ENCODE peak calls at places on chromosomes 6 and 20, in seven cellular contexts. T is substantia nigra; H is EL; O is ovary; A is activated CD4-positive, alpha-beta T cell treated with anti-CD3 and anti-CD28 coated beads, Interleukin-2, amount 50 U/mL, for 4 hours; D is lung; Z is AG20443. C is an unnamed sample.

GRCh38 chr6:85458782-85459181 is 8.9 kb downstream of the NT5E start:
- DNase-seq in T (no peak), H (no peak), O (no peak), A (no peak), D (no peak), Z (no peak), C (no peak)

GRCh38 chr6:136647363-136647763 is 97.1 kb upstream of the MAP7 start:
- DNase-seq in T (no peak), H (peak), O (no peak), A (peak), D (no peak), Z (peak), C (peak)

GRCh38 chr6:17886891-17887290 is 100.5 kb downstream of the KIF13A start:
- DNase-seq in T (no peak), H (no peak), O (no peak), A (no peak), D (no peak), Z (peak), C (peak)

GRCh38 chr20:48748556-48748955 is 79.2 kb downstream of the PREX1 start:
- DNase-seq in T (no peak), H (no peak), O (no peak), A (no peak), D (no peak), Z (no peak), C (no peak)

GRCh38 chr6:74671558-74672025 is 534.3 kb downstream of the COL12A1 start:
- DNase-seq in T (no peak), H (peak), O (no peak), A (no peak), D (no peak), Z (peak), C (peak)

GRCh38 chr20:34871966-34872603 is 571 bp downstream of the GGT7 start:
- DNase-seq in T (no peak), H (no peak), O (no peak), A (no peak), D (no peak), Z (no peak), C (no peak)

GRCh38 chr6:150194200-150194599 is 51.4 kb downstream of the PPP1R14C start:
- DNase-seq in T (no peak), H (no peak), O (no peak), A (no peak), D (no peak), Z (no peak), C (no peak)

GRCh38 chr6:125008261-125008671 is 46.0 kb downstream of the RNF217 start:
- DNase-seq in T (no peak), H (peak), O (no peak), A (no peak), D (no peak), Z (no peak), C (no peak)

GRCh38 chr6:4274382-4275082 is 139.2 kb upstream of the ECI2 start:
- DNase-seq in T (no peak), H (peak), O (no peak), A (no peak), D (no peak), Z (no peak), C (no peak)

GRCh38 chr6:121730616-121731015 is 295.2 kb downstream of the GJA1 start:
- DNase-seq in T (no peak), H (no peak), O (no peak), A (no peak), D (no peak), Z (no peak), C (no peak)

GRCh38 chr6:111874030-111874425 is 776 bp upstream of the FYN start:
- DNase-seq in T (no peak), H (peak), O (peak), A (peak), D (no peak), Z (no peak), C (no peak)

GRCh38 chr20:17520583-17520982 is 10.6 kb downstream of the BFSP1 start:
- DNase-seq in T (no peak), H (peak), O (no peak), A (no peak), D (no peak), Z (no peak), C (no peak)

GRCh38 chr20:31698803-31699718 is 23.6 kb downstream of the BCL2L1 start:
- DNase-seq in T (peak), H (peak), O (no peak), A (no peak), D (peak), Z (peak), C (peak)

GRCh38 chr20:37352611-37352980 is 6.7 kb downstream of the SRC start:
- DNase-seq in T (no peak), H (no peak), O (no peak), A (no peak), D (no peak), Z (no peak), C (no peak)

GRCh38 chr20:22402990-22403859 is 181.1 kb downstream of the FOXA2 start:
- DNase-seq in T (no peak), H (no peak), O (no peak), A (no peak), D (no peak), Z (no peak), C (no peak)

GRCh38 chr6:153214439-153214838 is 83.4 kb upstream of the RGS17 start:
- DNase-seq in T (no peak), H (no peak), O (no peak), A (no peak), D (no peak), Z (no peak), C (no peak)

GRCh38 chr6:98054453-98054852 is 771.4 kb upstream of the MMS22L start:
- DNase-seq in T (no peak), H (no peak), O (no peak), A (no peak), D (no peak), Z (no peak), C (peak)

GRCh38 chr6:29968130-29968529 is 25.8 kb downstream of the HLA-A start:
- DNase-seq in T (no peak), H (peak), O (no peak), A (no peak), D (no peak), Z (no peak), C (no peak)

GRCh38 chr6:41325446-41326066 is 9.9 kb upstream of the NCR2 start:
- DNase-seq in T (no peak), H (no peak), O (no peak), A (no peak), D (no peak), Z (no peak), C (no peak)

GRCh38 chr6:137829641-137830083 is 37.4 kb upstream of the TNFAIP3 start:
- DNase-seq in T (no peak), H (no peak), O (no peak), A (no peak), D (no peak), Z (no peak), C (no peak)

GRCh38 chr6:122116105-122116504 is 283.3 kb upstream of the HSF2 start:
- DNase-seq in T (no peak), H (no peak), O (no peak), A (no peak), D (no peak), Z (no peak), C (no peak)

GRCh38 chr6:15473741-15474161 is 189.1 kb downstream of the DTNBP1 start:
- DNase-seq in T (no peak), H (peak), O (no peak), A (no peak), D (no peak), Z (peak), C (no peak)

GRCh38 chr6:40713002-40713719 is 126.0 kb upstream of the LRFN2 start:
- DNase-seq in T (no peak), H (peak), O (no peak), A (no peak), D (no peak), Z (peak), C (peak)

GRCh38 chr20:48807586-48808381 is 20.0 kb downstream of the PREX1 start:
- DNase-seq in T (peak), H (no peak), O (no peak), A (no peak), D (no peak), Z (no peak), C (no peak)

GRCh38 chr6:157755752-157756411 is 67.2 kb upstream of the SNX9 start:
- DNase-seq in T (no peak), H (no peak), O (no peak), A (peak), D (no peak), Z (no peak), C (no peak)

C was measured in GM03348.